ENCODE peak calls at places on chromosomes 2 and 18, in eight cellular contexts. One of them, this sample, is unnamed.
A peak's percentile ranks its signal among the peaks of the same experiment; 100 is the strongest.

GRCh38 chr2:59993721-59994120 is 559.7 kb downstream of the BCL11A start:
- DNase-seq in activated CD4-positive, CD25-positive, alpha-beta regulatory T cell: no peak
- DNase-seq in H9: no peak
- DNase-seq in thoracic aorta: no peak
- DNase-seq in HCT116: no peak
- DNase-seq in pancreas: no peak
- DNase-seq in kidney epithelial cell: no peak
- DNase-seq in iris pigment epithelial cell: no peak
- DNase-seq in this sample: no peak

GRCh38 chr2:5094192-5094591 is 598.0 kb upstream of the SOX11 start:
- DNase-seq in activated CD4-positive, CD25-positive, alpha-beta regulatory T cell: no peak
- DNase-seq in H9: no peak
- DNase-seq in thoracic aorta: no peak
- DNase-seq in HCT116: no peak
- DNase-seq in pancreas: no peak
- DNase-seq in kidney epithelial cell: no peak
- DNase-seq in iris pigment epithelial cell: no peak
- DNase-seq in this sample: no peak

GRCh38 chr2:11743531-11743815 is 3.0 kb upstream of the LPIN1 start:
- DNase-seq in activated CD4-positive, CD25-positive, alpha-beta regulatory T cell: no peak
- DNase-seq in H9: no peak
- DNase-seq in thoracic aorta: no peak
- DNase-seq in HCT116: no peak
- DNase-seq in pancreas: no peak
- DNase-seq in kidney epithelial cell: no peak
- DNase-seq in iris pigment epithelial cell: no peak
- DNase-seq in this sample: no peak

GRCh38 chr18:23958036-23958435 is 56.5 kb upstream of the TTC39C start:
- DNase-seq in activated CD4-positive, CD25-positive, alpha-beta regulatory T cell: no peak
- DNase-seq in H9: no peak
- DNase-seq in thoracic aorta: peak; percentile 46
- DNase-seq in HCT116: no peak
- DNase-seq in pancreas: no peak
- DNase-seq in kidney epithelial cell: no peak
- DNase-seq in iris pigment epithelial cell: peak; percentile 16
- DNase-seq in this sample: no peak

GRCh38 chr2:39606585-39606984 is 59.1 kb upstream of the TMEM178A start:
- DNase-seq in activated CD4-positive, CD25-positive, alpha-beta regulatory T cell: no peak
- DNase-seq in H9: peak; percentile 31
- DNase-seq in thoracic aorta: no peak
- DNase-seq in HCT116: no peak
- DNase-seq in pancreas: no peak
- DNase-seq in kidney epithelial cell: peak; percentile 48
- DNase-seq in iris pigment epithelial cell: peak; percentile 67
- DNase-seq in this sample: no peak

GRCh38 chr2:234494361-234495075 is 2.4 kb downstream of the ARL4C start:
- DNase-seq in activated CD4-positive, CD25-positive, alpha-beta regulatory T cell: no peak
- DNase-seq in H9: no peak
- DNase-seq in thoracic aorta: no peak
- DNase-seq in HCT116: no peak
- DNase-seq in pancreas: no peak
- DNase-seq in kidney epithelial cell: no peak
- DNase-seq in iris pigment epithelial cell: no peak
- DNase-seq in this sample: no peak

GRCh38 chr18:75124967-75125358 is 84.0 kb downstream of the PTGR3 start:
- DNase-seq in activated CD4-positive, CD25-positive, alpha-beta regulatory T cell: no peak
- DNase-seq in H9: no peak
- DNase-seq in thoracic aorta: no peak
- DNase-seq in HCT116: no peak
- DNase-seq in pancreas: no peak
- DNase-seq in kidney epithelial cell: no peak
- DNase-seq in iris pigment epithelial cell: no peak
- DNase-seq in this sample: no peak

GRCh38 chr2:71782323-71782722 is 329.0 kb downstream of the DYSF start:
- DNase-seq in activated CD4-positive, CD25-positive, alpha-beta regulatory T cell: no peak
- DNase-seq in H9: no peak
- DNase-seq in thoracic aorta: no peak
- DNase-seq in HCT116: no peak
- DNase-seq in pancreas: no peak
- DNase-seq in kidney epithelial cell: no peak
- DNase-seq in iris pigment epithelial cell: no peak
- DNase-seq in this sample: no peak

GRCh38 chr2:170943596-170943995 is 14.5 kb downstream of the GORASP2 start:
- DNase-seq in activated CD4-positive, CD25-positive, alpha-beta regulatory T cell: no peak
- DNase-seq in H9: no peak
- DNase-seq in thoracic aorta: no peak
- DNase-seq in HCT116: no peak
- DNase-seq in pancreas: no peak
- DNase-seq in kidney epithelial cell: no peak
- DNase-seq in iris pigment epithelial cell: no peak
- DNase-seq in this sample: no peak

GRCh38 chr2:160630801-160631590 is 137.4 kb upstream of the RBMS1 start:
- DNase-seq in activated CD4-positive, CD25-positive, alpha-beta regulatory T cell: no peak
- DNase-seq in H9: no peak
- DNase-seq in thoracic aorta: no peak
- DNase-seq in HCT116: no peak
- DNase-seq in pancreas: no peak
- DNase-seq in kidney epithelial cell: no peak
- DNase-seq in iris pigment epithelial cell: no peak
- DNase-seq in this sample: no peak

GRCh38 chr2:228599297-228599696 is 417.8 kb upstream of the SPHKAP start:
- DNase-seq in activated CD4-positive, CD25-positive, alpha-beta regulatory T cell: no peak
- DNase-seq in H9: no peak
- DNase-seq in thoracic aorta: no peak
- DNase-seq in HCT116: no peak
- DNase-seq in pancreas: no peak
- DNase-seq in kidney epithelial cell: no peak
- DNase-seq in iris pigment epithelial cell: no peak
- DNase-seq in this sample: no peak

GRCh38 chr2:143629344-143629743 is 500.1 kb downstream of the ARHGAP15 start:
- DNase-seq in activated CD4-positive, CD25-positive, alpha-beta regulatory T cell: no peak
- DNase-seq in H9: no peak
- DNase-seq in thoracic aorta: no peak
- DNase-seq in HCT116: no peak
- DNase-seq in pancreas: no peak
- DNase-seq in kidney epithelial cell: peak; percentile 12
- DNase-seq in iris pigment epithelial cell: peak; percentile 65
- DNase-seq in this sample: no peak

GRCh38 chr18:48784654-48785053 is 166.1 kb downstream of the SMAD7 start:
- DNase-seq in activated CD4-positive, CD25-positive, alpha-beta regulatory T cell: no peak
- DNase-seq in H9: no peak
- DNase-seq in thoracic aorta: no peak
- DNase-seq in HCT116: no peak
- DNase-seq in pancreas: no peak
- DNase-seq in kidney epithelial cell: no peak
- DNase-seq in iris pigment epithelial cell: no peak
- DNase-seq in this sample: no peak

GRCh38 chr2:167692191-167692590 is 555.2 kb downstream of the STK39 start:
- DNase-seq in activated CD4-positive, CD25-positive, alpha-beta regulatory T cell: no peak
- DNase-seq in H9: no peak
- DNase-seq in thoracic aorta: no peak
- DNase-seq in HCT116: no peak
- DNase-seq in pancreas: no peak
- DNase-seq in kidney epithelial cell: no peak
- DNase-seq in iris pigment epithelial cell: no peak
- DNase-seq in this sample: no peak

GRCh38 chr2:238684362-238685326 is 163.2 kb upstream of the TWIST2 start:
- DNase-seq in activated CD4-positive, CD25-positive, alpha-beta regulatory T cell: no peak
- DNase-seq in H9: no peak
- DNase-seq in thoracic aorta: peak; percentile 43
- DNase-seq in HCT116: peak; percentile 80
- DNase-seq in pancreas: no peak
- DNase-seq in kidney epithelial cell: peak; percentile 29
- DNase-seq in iris pigment epithelial cell: peak; percentile 100
- DNase-seq in this sample: no peak

GRCh38 chr18:245282-245847 is 22.5 kb downstream of the THOC1 start:
- DNase-seq in activated CD4-positive, CD25-positive, alpha-beta regulatory T cell: no peak
- DNase-seq in H9: no peak
- DNase-seq in thoracic aorta: no peak
- DNase-seq in HCT116: no peak
- DNase-seq in pancreas: no peak
- DNase-seq in kidney epithelial cell: no peak
- DNase-seq in iris pigment epithelial cell: no peak
- DNase-seq in this sample: no peak

GRCh38 chr2:217834057-217834620 is 168.7 kb downstream of the TNS1 start:
- DNase-seq in activated CD4-positive, CD25-positive, alpha-beta regulatory T cell: no peak
- DNase-seq in H9: no peak
- DNase-seq in thoracic aorta: no peak
- DNase-seq in HCT116: no peak
- DNase-seq in pancreas: no peak
- DNase-seq in kidney epithelial cell: no peak
- DNase-seq in iris pigment epithelial cell: no peak
- DNase-seq in this sample: no peak

GRCh38 chr2:213816583-213816982 is 532.3 kb downstream of the SPAG16 start:
- DNase-seq in activated CD4-positive, CD25-positive, alpha-beta regulatory T cell: no peak
- DNase-seq in H9: no peak
- DNase-seq in thoracic aorta: no peak
- DNase-seq in HCT116: no peak
- DNase-seq in pancreas: no peak
- DNase-seq in kidney epithelial cell: no peak
- DNase-seq in iris pigment epithelial cell: no peak
- DNase-seq in this sample: no peak

GRCh38 chr2:230225486-230225885 is at the start of gene SP140:
- DNase-seq in activated CD4-positive, CD25-positive, alpha-beta regulatory T cell: peak; percentile 33
- DNase-seq in H9: no peak
- DNase-seq in thoracic aorta: no peak
- DNase-seq in HCT116: no peak
- DNase-seq in pancreas: no peak
- DNase-seq in kidney epithelial cell: no peak
- DNase-seq in iris pigment epithelial cell: no peak
- DNase-seq in this sample: peak; percentile 81

GRCh38 chr2:205139822-205140612 is 542.3 kb upstream of the NRP2 start:
- DNase-seq in activated CD4-positive, CD25-positive, alpha-beta regulatory T cell: no peak
- DNase-seq in H9: peak; percentile 78
- DNase-seq in thoracic aorta: no peak
- DNase-seq in HCT116: no peak
- DNase-seq in pancreas: no peak
- DNase-seq in kidney epithelial cell: no peak
- DNase-seq in iris pigment epithelial cell: no peak
- DNase-seq in this sample: no peak

GRCh38 chr2:128413014-128413717 is 94.5 kb upstream of the HS6ST1 start:
- DNase-seq in activated CD4-positive, CD25-positive, alpha-beta regulatory T cell: no peak
- DNase-seq in H9: peak; percentile 17
- DNase-seq in thoracic aorta: no peak
- DNase-seq in HCT116: no peak
- DNase-seq in pancreas: no peak
- DNase-seq in kidney epithelial cell: no peak
- DNase-seq in iris pigment epithelial cell: no peak
- DNase-seq in this sample: no peak

GRCh38 chr2:150610670-150611279 is 123.3 kb upstream of the RND3 start:
- DNase-seq in activated CD4-positive, CD25-positive, alpha-beta regulatory T cell: no peak
- DNase-seq in H9: peak; percentile 57
- DNase-seq in thoracic aorta: no peak
- DNase-seq in HCT116: peak; percentile 36
- DNase-seq in pancreas: no peak
- DNase-seq in kidney epithelial cell: no peak
- DNase-seq in iris pigment epithelial cell: peak; percentile 64
- DNase-seq in this sample: no peak

GRCh38 chr18:80234398-80234797 is 12.9 kb downstream of the PARD6G start:
- DNase-seq in activated CD4-positive, CD25-positive, alpha-beta regulatory T cell: no peak
- DNase-seq in H9: no peak
- DNase-seq in thoracic aorta: no peak
- DNase-seq in HCT116: no peak
- DNase-seq in pancreas: no peak
- DNase-seq in kidney epithelial cell: no peak
- DNase-seq in iris pigment epithelial cell: no peak
- DNase-seq in this sample: no peak

GRCh38 chr2:158486970-158487325 is 30.2 kb downstream of the PKP4 start:
- DNase-seq in activated CD4-positive, CD25-positive, alpha-beta regulatory T cell: no peak
- DNase-seq in H9: no peak
- DNase-seq in thoracic aorta: no peak
- DNase-seq in HCT116: no peak
- DNase-seq in pancreas: no peak
- DNase-seq in kidney epithelial cell: no peak
- DNase-seq in iris pigment epithelial cell: peak; percentile 33
- DNase-seq in this sample: no peak

GRCh38 chr2:148194882-148195281 is 174.0 kb downstream of the MBD5 start:
- DNase-seq in activated CD4-positive, CD25-positive, alpha-beta regulatory T cell: no peak
- DNase-seq in H9: no peak
- DNase-seq in thoracic aorta: no peak
- DNase-seq in HCT116: no peak
- DNase-seq in pancreas: no peak
- DNase-seq in kidney epithelial cell: no peak
- DNase-seq in iris pigment epithelial cell: no peak
- DNase-seq in this sample: no peak